ENCODE peak calls at places on chromosomes 4 and X, in six cellular contexts. J, T, V, Q, F and P are unnamed samples.

GRCh38 chr4:8295471-8295870 is 25.9 kb downstream of the HTRA3 start:
- DNase-seq in J (peak; percentile 2), T (peak; percentile 1), V (peak; percentile 62), Q (no peak), F (no peak), P (peak; percentile 69)

GRCh38 chr4:88981993-88982392 is 75.0 kb downstream of the FAM13A start:
- DNase-seq in J (no peak), T (no peak), V (no peak), Q (no peak), F (no peak), P (no peak)

GRCh38 chr4:59655996-59656395 is 1544.1 kb upstream of the ADGRL3 start:
- DNase-seq in J (no peak), T (peak; percentile 55), V (no peak), Q (no peak), F (no peak), P (no peak)

GRCh38 chr4:109945056-109945455 is 32.4 kb downstream of the EGF start:
- DNase-seq in J (no peak), T (no peak), V (no peak), Q (no peak), F (no peak), P (no peak)

GRCh38 chr4:39820186-39820585 is 122.2 kb downstream of the UBE2K start:
- DNase-seq in J (no peak), T (no peak), V (no peak), Q (no peak), F (no peak), P (peak; percentile 67)

GRCh38 chr4:19675172-19675811 is 576.4 kb upstream of the SLIT2 start:
- DNase-seq in J (no peak), T (no peak), V (peak; percentile 66), Q (no peak), F (no peak), P (no peak)

GRCh38 chr4:128275351-128275750 is 12.3 kb downstream of the PGRMC2 start:
- DNase-seq in J (no peak), T (no peak), V (no peak), Q (no peak), F (no peak), P (no peak)

GRCh38 chr4:139988863-139989765 is 164.9 kb downstream of the MAML3 start:
- DNase-seq in J (peak; percentile 34), T (no peak), V (no peak), Q (no peak), F (peak; percentile 88), P (peak; percentile 50)

GRCh38 chr4:102217345-102217744 is 127.9 kb downstream of the SLC39A8 start:
- DNase-seq in J (no peak), T (no peak), V (no peak), Q (no peak), F (no peak), P (no peak)

GRCh38 chr4:2789351-2789750 is 3.5 kb upstream of the SH3BP2 start:
- DNase-seq in J (no peak), T (no peak), V (peak; percentile 33), Q (no peak), F (no peak), P (peak; percentile 77)

GRCh38 chr4:127540497-127541026 is 92.2 kb upstream of the INTU start:
- DNase-seq in J (no peak), T (no peak), V (no peak), Q (no peak), F (no peak), P (no peak)

GRCh38 chr4:84418032-84418709 is 80.9 kb downstream of the NKX6-1 start:
- DNase-seq in J (peak; percentile 30), T (no peak), V (no peak), Q (peak; percentile 21), F (no peak), P (no peak)

GRCh38 chrX:145825896-145826295 is 8.3 kb downstream of the SLITRK2 start:
- DNase-seq in J (no peak), T (no peak), V (no peak), Q (no peak), F (no peak), P (no peak)

GRCh38 chrX:2552621-2553297 is 52.0 kb upstream of the DHRSX start:
- DNase-seq in J (no peak), T (no peak), V (no peak), Q (no peak), F (peak; percentile 19), P (no peak)

GRCh38 chr4:155952546-155952945 is 1.1 kb downstream of the CTSO start:
- DNase-seq in J (no peak), T (no peak), V (no peak), Q (no peak), F (peak; percentile 30), P (no peak)

GRCh38 chr4:128859887-128860774 is 50.6 kb downstream of the JADE1 start:
- DNase-seq in J (no peak), T (no peak), V (no peak), Q (no peak), F (peak; percentile 69), P (no peak)

GRCh38 chr4:86338989-86339388 is 20.9 kb downstream of the MAPK10 start:
- DNase-seq in J (no peak), T (no peak), V (no peak), Q (no peak), F (peak; percentile 97), P (no peak)

GRCh38 chr4:163556169-163556568 is 61.7 kb downstream of the TMA16 start:
- DNase-seq in J (no peak), T (no peak), V (no peak), Q (no peak), F (no peak), P (no peak)

DNA sequence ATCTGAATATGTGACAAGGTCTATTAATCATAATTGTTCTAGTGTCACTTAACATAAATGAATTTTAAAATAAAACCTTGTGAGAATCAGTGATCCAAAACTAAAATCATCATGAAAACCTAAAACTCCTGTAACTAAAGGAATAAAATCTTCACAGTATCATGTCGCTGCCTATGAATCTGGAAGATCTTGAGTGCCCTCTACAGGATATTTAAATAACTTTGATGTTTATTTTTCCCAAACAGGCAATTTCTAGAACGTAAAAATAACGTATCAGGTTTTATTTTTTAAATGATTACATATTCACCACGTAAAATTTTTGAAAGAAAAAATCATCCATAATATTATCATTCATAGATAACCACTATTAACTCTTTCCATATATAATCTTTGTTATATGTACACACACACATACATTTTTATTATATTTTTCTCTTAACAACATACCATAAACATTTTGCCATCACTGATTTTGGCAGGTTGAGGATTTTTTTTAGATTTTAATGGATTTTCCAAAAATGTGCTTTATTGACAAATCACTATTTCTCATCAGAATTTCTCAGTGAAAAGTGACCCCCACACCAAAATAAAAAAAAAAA is 79.6 kb downstream of the COMMD8 start:
- DNase-seq in J (no peak), T (no peak), V (no peak), Q (no peak), F (peak; percentile 2), P (no peak)
- TF ChIP-seq CTCF in J (peak; percentile 56), T (peak; percentile 55), V (peak; percentile 49), Q (peak; percentile 66), F (no peak), P (no peak)

GRCh38 chrX:108299101-108299591 is 139.1 kb downstream of the COL4A6 start:
- DNase-seq in J (no peak), T (no peak), V (no peak), Q (peak; percentile 4), F (peak; percentile 55), P (no peak)

GRCh38 chrX:108303682-108304081 is 134.5 kb downstream of the COL4A6 start:
- DNase-seq in J (no peak), T (no peak), V (no peak), Q (no peak), F (no peak), P (no peak)

GRCh38 chrX:108297290-108297689 is 140.9 kb downstream of the COL4A6 start:
- DNase-seq in J (no peak), T (no peak), V (no peak), Q (no peak), F (no peak), P (no peak)

GRCh38 chrX:108298165-108298602 is 140.0 kb downstream of the COL4A6 start:
- DNase-seq in J (no peak), T (peak; percentile 8), V (no peak), Q (peak; percentile 4), F (no peak), P (no peak)

DNA sequence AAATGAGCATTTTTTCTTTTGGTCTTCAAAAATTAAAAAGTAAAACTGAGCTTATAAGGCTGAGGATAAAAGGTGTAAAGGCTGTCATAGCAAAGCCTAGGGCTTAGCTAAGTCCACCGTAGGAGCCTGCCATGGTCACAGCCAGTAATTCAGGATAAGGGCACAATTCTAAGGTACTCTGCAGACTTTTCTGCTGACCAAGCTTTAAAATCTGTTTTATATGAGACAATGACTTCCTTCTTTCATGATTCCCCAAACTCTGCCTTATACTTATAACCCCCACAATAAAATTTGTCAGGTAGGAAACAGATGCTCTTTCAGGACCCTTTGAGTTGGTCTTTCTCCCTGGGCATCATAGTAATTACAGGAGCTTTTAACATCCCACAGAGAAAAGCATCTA is 138.5 kb downstream of the COL4A6 start:
- DNase-seq in J (no peak), T (no peak), V (no peak), Q (no peak), F (no peak), P (no peak)
- TF ChIP-seq CTCF in J (no peak), T (no peak), V (no peak), Q (no peak), F (no peak), P (no peak)

GRCh38 chr4:132230025-132230424 is 919.1 kb upstream of the PCDH10 start:
- DNase-seq in J (no peak), T (no peak), V (no peak), Q (no peak), F (no peak), P (no peak)

GRCh38 chr4:132228676-132229075 is 920.4 kb upstream of the PCDH10 start:
- DNase-seq in J (no peak), T (no peak), V (no peak), Q (no peak), F (no peak), P (no peak)

GRCh38 chr4:132227349-132228165 is 921.5 kb upstream of the PCDH10 start:
- DNase-seq in J (peak; percentile 55), T (peak; percentile 78), V (no peak), Q (peak; percentile 61), F (peak; percentile 2), P (no peak)
- TF ChIP-seq CTCF in J (peak; percentile 57), T (peak; percentile 70), V (peak; percentile 10), Q (peak; percentile 55), F (peak; percentile 22), P (no peak)

DNA sequence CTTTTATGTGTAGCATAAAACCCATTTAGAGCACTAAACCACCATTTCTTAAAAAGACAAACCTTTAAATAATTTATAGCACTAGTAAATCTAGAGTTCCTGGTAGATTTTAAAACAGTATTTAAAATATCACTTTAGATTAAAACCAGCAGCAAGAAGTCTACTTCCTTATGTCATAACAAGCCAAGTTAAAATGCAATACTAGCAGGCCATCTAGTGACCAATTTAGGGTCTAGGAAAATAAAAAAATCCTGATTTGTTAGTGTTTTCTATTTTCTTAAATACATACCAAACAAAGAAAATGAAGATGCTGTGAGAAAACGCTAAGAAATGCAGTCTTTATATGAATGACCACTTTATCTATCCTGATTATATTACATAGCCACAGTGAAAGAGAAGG is 53.9 kb downstream of the PAPSS1 start:
- DNase-seq in J (no peak), T (no peak), V (no peak), Q (no peak), F (peak; percentile 22), P (no peak)
- TF ChIP-seq CTCF in J (peak; percentile 32), T (no peak), V (peak; percentile 51), Q (peak; percentile 21), F (peak; percentile 43), P (no peak)